ENCODE peak calls at places on chromosomes 4 and X, in six cellular contexts. W is mesenchymal stem cell, D is IMR-90, C is H9, P is neuronal stem cell, E is H1. S is an unnamed sample.

GRCh38 chr4:24743931-24744330 is 51.4 kb upstream of the SOD3 start:
- DNase-seq in C (peak; percentile 73), E (no peak), P (peak; percentile 38), W (no peak), D (peak; percentile 4), S (peak; percentile 75)

GRCh38 chr4:139331185-139331584 is 28.9 kb upstream of the NDUFC1 start:
- DNase-seq in W (no peak), E (no peak), C (no peak), P (no peak), D (no peak), S (no peak)

GRCh38 chr4:7721984-7722551 is 217.6 kb downstream of the AFAP1 start:
- DNase-seq in E (no peak), W (no peak), C (no peak), P (no peak), D (no peak), S (peak; percentile 46)

GRCh38 chr4:89294583-89295244 is 12.9 kb downstream of the GPRIN3 start:
- DNase-seq in E (no peak), D (no peak), C (no peak), P (no peak), W (peak; percentile 33), S (no peak)

GRCh38 chr4:2281575-2282343 is 19.9 kb upstream of the MXD4 start:
- DNase-seq in E (no peak), D (no peak), P (no peak), W (no peak), C (no peak), S (no peak)

GRCh38 chr4:11869471-11869870 is 440.8 kb upstream of the HS3ST1 start:
- DNase-seq in W (no peak), E (no peak), P (no peak), D (no peak), C (no peak), S (no peak)

GRCh38 chr4:155468282-155468681 is 91.5 kb upstream of the MAP9 start:
- DNase-seq in D (no peak), C (no peak), W (no peak), P (no peak), E (no peak), S (no peak)

GRCh38 chrX:135302269-135302873 is 6.9 kb upstream of the ETDC start:
- DNase-seq in W (no peak), P (no peak), E (peak; percentile 41), C (no peak), D (no peak), S (peak; percentile 1)

GRCh38 chr4:15531792-15532191 is 62.1 kb downstream of the CC2D2A start:
- DNase-seq in C (no peak), E (no peak), P (no peak), W (no peak), D (no peak), S (peak; percentile 29)

GRCh38 chrX:17038681-17039161 is 92.3 kb downstream of the REPS2 start:
- DNase-seq in E (no peak), C (no peak), W (no peak), D (no peak), P (no peak), S (no peak)

GRCh38 chr4:54879576-54879975 is 221.8 kb downstream of the KIT start:
- DNase-seq in P (no peak), D (peak; percentile 87), E (no peak), W (peak; percentile 84), C (no peak), S (peak; percentile 19)

GRCh38 chr4:73780834-73781233 is 40.5 kb downstream of the CXCL8 start:
- DNase-seq in C (no peak), D (no peak), E (no peak), W (no peak), P (no peak), S (peak; percentile 3)

GRCh38 chr4:168900080-168900479 is 110.0 kb downstream of the CBR4 start:
- DNase-seq in P (no peak), C (no peak), E (no peak), W (no peak), D (no peak), S (no peak)

GRCh38 chrX:30819080-30819479 is 70.0 kb downstream of the TAB3 start:
- DNase-seq in E (no peak), W (no peak), C (no peak), D (no peak), P (no peak), S (no peak)

GRCh38 chr4:109801895-109802319 is at the start of gene CFI:
- DNase-seq in D (peak; percentile 32), W (peak; percentile 57), E (no peak), P (no peak), C (no peak), S (no peak)

GRCh38 chr4:92198711-92199110 is 105.1 kb upstream of the GRID2 start:
- DNase-seq in W (peak; percentile 0), E (no peak), P (no peak), C (no peak), D (peak; percentile 81), S (no peak)

GRCh38 chr4:5292091-5292490 is 240.8 kb downstream of the STK32B start:
- DNase-seq in C (no peak), E (no peak), W (no peak), D (no peak), P (no peak), S (no peak)

GRCh38 chr4:184471872-184472539 is 2.3 kb downstream of the IRF2 start:
- DNase-seq in W (peak; percentile 50), P (no peak), D (peak; percentile 30), E (no peak), C (no peak), S (no peak)

GRCh38 chr4:149961876-149962597 is 116.2 kb upstream of the DCLK2 start:
- DNase-seq in W (peak; percentile 83), D (peak; percentile 83), C (no peak), P (no peak), E (no peak), S (no peak)

GRCh38 chr4:157895205-157895604 is 277.6 kb downstream of the GASK1B start:
- DNase-seq in P (no peak), D (no peak), E (no peak), C (peak; percentile 29), W (no peak), S (peak; percentile 47)

GRCh38 chr4:153186046-153186728 is 18.1 kb upstream of the TRIM2 start:
- DNase-seq in D (no peak), C (no peak), W (no peak), P (no peak), E (no peak), S (no peak)

GRCh38 chr4:65416875-65417274 is 253.4 kb downstream of the EPHA5 start:
- DNase-seq in W (no peak), D (no peak), P (no peak), E (no peak), C (peak; percentile 25), S (peak; percentile 1)

GRCh38 chrX:132520792-132521191 is 32.0 kb upstream of the MBNL3 start:
- DNase-seq in P (no peak), E (no peak), W (no peak), C (no peak), D (no peak), S (no peak)

GRCh38 chrX:148288451-148288850 is 212.0 kb upstream of the AFF2 start:
- DNase-seq in D (no peak), C (no peak), E (no peak), W (no peak), P (no peak), S (no peak)
- H2BK15ac ChIP-seq in D (no peak overlapping the region), C (no peak overlapping the region), E (no peak overlapping the region), W (no peak overlapping the region), P (no peak overlapping the region), S (no peak overlapping the region)

DNA sequence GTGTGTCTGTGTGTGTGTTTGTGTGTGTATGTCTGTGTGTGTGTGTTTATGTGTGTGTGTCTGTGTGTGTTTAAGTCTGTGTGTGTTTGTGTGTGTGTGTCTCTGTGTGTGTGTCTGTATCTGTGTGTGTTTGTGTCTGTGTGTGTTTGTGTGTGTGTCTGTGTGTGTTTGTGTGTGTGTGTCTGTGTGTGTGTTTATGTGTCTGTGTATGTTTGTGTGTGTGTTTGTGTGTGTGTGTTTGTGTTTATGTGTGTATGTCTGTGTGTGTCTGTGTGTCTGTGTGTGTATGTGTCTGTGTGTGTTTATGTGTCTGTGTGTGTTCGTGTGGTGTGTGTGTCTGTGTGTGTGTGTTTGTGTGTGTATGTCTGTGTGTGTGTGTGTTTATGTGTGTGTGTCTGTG is 11.4 kb downstream of the IL9R start:
- DNase-seq in D (no peak), E (no peak), P (no peak), W (peak; percentile 12), C (no peak), S (peak; percentile 2)
- H3K23ac ChIP-seq in D (no peak overlapping the region), E (no peak overlapping the region), P (no peak overlapping the region), W (no peak overlapping the region), C (no peak overlapping the region), S (no peak overlapping the region)

GRCh38 chr4:141348589-141348988 is 127.9 kb downstream of the ZNF330 start:
- DNase-seq in C (no peak), P (no peak), E (no peak), W (no peak), D (no peak), S (no peak)
- H2AK5ac ChIP-seq in C (no peak overlapping the region), P (no peak overlapping the region), E (no peak overlapping the region), W (peak overlapping the region; percentile 97), D (peak overlapping the region; percentile 36), S (no peak overlapping the region)

DNA sequence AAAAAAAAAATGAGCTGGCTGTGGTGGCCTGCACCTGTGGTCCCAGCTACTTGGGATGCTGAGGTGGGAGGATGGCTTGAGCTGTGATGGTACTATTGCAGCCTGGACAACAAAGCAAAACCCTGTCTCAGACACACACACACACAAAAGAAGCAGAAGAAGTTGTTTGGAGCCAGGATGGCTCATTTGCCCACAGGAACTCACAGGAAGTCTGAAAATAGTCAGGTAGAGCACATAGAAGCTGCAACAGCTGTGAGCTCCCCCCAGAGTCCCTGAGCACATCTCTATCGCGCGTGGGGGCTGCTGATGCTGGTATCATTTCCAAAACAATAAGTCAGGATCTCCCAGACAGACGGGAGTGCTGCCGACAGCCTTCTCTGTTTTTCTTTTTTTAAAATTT is 13.4 kb upstream of the DHRSX start:
- DNase-seq in E (no peak), C (no peak), P (no peak), W (no peak), D (no peak), S (no peak)
- H2BK15ac ChIP-seq in E (peak overlapping the region; percentile 20), C (no peak overlapping the region), P (no peak overlapping the region), W (no peak overlapping the region), D (no peak overlapping the region), S (no peak overlapping the region)

DNA sequence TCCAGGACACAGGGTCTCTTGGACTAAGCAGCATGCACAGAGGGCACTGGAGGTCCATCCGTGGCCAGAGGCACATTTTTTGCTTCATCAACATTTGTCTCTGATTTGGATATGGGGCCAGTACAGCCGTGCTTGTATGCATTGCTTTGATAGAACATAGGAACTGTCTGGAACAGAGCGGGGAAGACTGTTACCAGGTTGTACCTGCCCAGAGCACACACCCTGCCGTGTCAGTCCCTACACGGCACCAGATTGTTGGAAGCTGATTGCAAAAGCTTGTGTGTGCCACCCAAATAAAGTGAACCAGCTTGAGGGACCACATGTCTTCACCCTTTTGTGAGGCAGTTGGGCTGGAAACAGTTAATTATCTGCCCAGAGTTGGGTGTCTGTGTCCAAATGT is 21.0 kb downstream of the KLF3 start:
- DNase-seq in C (no peak), D (no peak), P (no peak), W (no peak), E (no peak), S (no peak)
- H3K23ac ChIP-seq in C (no peak overlapping the region), D (peak overlapping the region; percentile 24), P (no peak overlapping the region), W (no peak overlapping the region), E (no peak overlapping the region), S (no peak overlapping the region)

GRCh38 chrX:46447384-46447783 is 97.8 kb downstream of the ZNF674 start:
- DNase-seq in C (no peak), E (no peak), D (peak; percentile 8), W (peak; percentile 32), P (no peak), S (no peak)

GRCh38 chrX:46444011-46444410 is 101.2 kb downstream of the ZNF674 start:
- DNase-seq in E (no peak), P (no peak), D (peak; percentile 89), C (no peak), W (peak; percentile 90), S (peak; percentile 84)

GRCh38 chrX:46446727-46447378 is 98.4 kb downstream of the ZNF674 start:
- DNase-seq in E (peak; percentile 84), W (peak; percentile 81), C (peak; percentile 86), D (peak; percentile 69), P (peak; percentile 70), S (peak; percentile 91)
- H2AK5ac ChIP-seq in E (no peak overlapping the region), W (no peak overlapping the region), C (no peak overlapping the region), D (peak overlapping the region; percentile 76), P (no peak overlapping the region), S (no peak overlapping the region)

S was measured in mesendoderm.